ENCODE peak calls at places on chromosomes 7 and 10, in five cellular contexts. V is SJSA1, F is body of pancreas, H is H4, P is choroid plexus epithelial cell. U is an unnamed sample.

GRCh38 chr10:132690401-132690800 is 95.5 kb downstream of the NKX6-2 start:
- DNase-seq in V (no peak), F (peak), H (no peak), P (no peak), U (no peak)

GRCh38 chr10:97888641-97889262 is 39.1 kb downstream of the GOLGA7B start:
- DNase-seq in V (peak), F (peak), H (peak), P (peak), U (peak)

GRCh38 chr10:3150366-3150765 is 22.2 kb downstream of the PITRM1 start:
- DNase-seq in V (no peak), F (no peak), H (no peak), P (no peak), U (no peak)

GRCh38 chr7:43467406-43467805 is 115.5 kb upstream of the STK17A start:
- DNase-seq in V (no peak), F (no peak), H (no peak), P (peak), U (no peak)

GRCh38 chr10:122267849-122268737 is 3.0 kb upstream of the BTBD16 start:
- DNase-seq in V (no peak), F (peak), H (peak), P (peak), U (peak)

GRCh38 chr7:81960026-81960425 is 190.2 kb upstream of the HGF start:
- DNase-seq in V (no peak), F (no peak), H (no peak), P (no peak), U (no peak)

GRCh38 chr7:5591547-5591899 is 167.9 kb upstream of the TNRC18 start:
- DNase-seq in V (peak), F (peak), H (peak), P (peak), U (peak)

GRCh38 chr7:55254596-55255500 is 110.3 kb upstream of the LANCL2 start:
- DNase-seq in V (peak), F (peak), H (peak), P (peak), U (peak)

GRCh38 chr10:33559105-33559504 is 224.6 kb upstream of the NRP1 start:
- DNase-seq in V (no peak), F (no peak), H (no peak), P (peak), U (peak)

GRCh38 chr7:158141221-158141582 is 446.4 kb downstream of the PTPRN2 start:
- DNase-seq in V (no peak), F (no peak), H (no peak), P (no peak), U (no peak)

GRCh38 chr10:119849031-119849789 is 23.4 kb downstream of the MCMBP start:
- DNase-seq in V (peak), F (no peak), H (no peak), P (peak), U (peak)

GRCh38 chr7:98163704-98164478 is 47.3 kb upstream of the BHLHA15 start:
- DNase-seq in V (no peak), F (peak), H (no peak), P (peak), U (no peak)

GRCh38 chr7:103731169-103731568 is 258.3 kb downstream of the RELN start:
- DNase-seq in V (no peak), F (no peak), H (no peak), P (no peak), U (no peak)

GRCh38 chr7:13851756-13852155 is 137.7 kb downstream of the ETV1 start:
- DNase-seq in V (no peak), F (no peak), H (peak), P (peak), U (peak)

U was measured in SJCRH30.